ENCODE peak calls at places on chromosomes 12 and 14, in four cellular contexts. One of them, this sample, is unnamed.
A peak's percentile ranks its signal among the peaks of the same experiment; 100 is the strongest.

GRCh38 chr12:117063162-117063911 is 35.9 kb downstream of the TESC start:
- DNase-seq in K562: no peak
- DNase-seq in HepG2: no peak
- DNase-seq in H1: no peak
- DNase-seq in this sample: no peak

GRCh38 chr14:51176819-51177218 is 63.2 kb upstream of the TMX1 start:
- DNase-seq in H1: no peak
- DNase-seq in HepG2: no peak
- DNase-seq in K562: no peak
- DNase-seq in this sample: no peak

GRCh38 chr12:12070674-12071661 is at the start of gene BCL2L14:
- DNase-seq in K562: no peak
- DNase-seq in H1: no peak
- DNase-seq in HepG2: peak; percentile 59
- DNase-seq in this sample: no peak

GRCh38 chr14:73241481-73242165 is 4.3 kb downstream of the PAPLN start:
- DNase-seq in HepG2: no peak
- DNase-seq in H1: peak; percentile 51
- DNase-seq in K562: no peak
- DNase-seq in this sample: no peak

GRCh38 chr12:40907115-40907521 is 214.9 kb downstream of the CNTN1 start:
- DNase-seq in HepG2: no peak
- DNase-seq in K562: no peak
- DNase-seq in H1: no peak
- DNase-seq in this sample: no peak

GRCh38 chr12:33977887-33978286 is 44.4 kb upstream of the ALG10 start:
- DNase-seq in H1: no peak
- DNase-seq in K562: no peak
- DNase-seq in HepG2: no peak
- DNase-seq in this sample: no peak

GRCh38 chr12:30169839-30170591 is 386.3 kb upstream of the TMTC1 start:
- DNase-seq in H1: peak; percentile 62
- DNase-seq in K562: no peak
- DNase-seq in HepG2: no peak
- DNase-seq in this sample: peak; percentile 62

GRCh38 chr14:68146812-68147211 is 327.2 kb downstream of the RAD51B start:
- DNase-seq in H1: no peak
- DNase-seq in HepG2: no peak
- DNase-seq in K562: no peak
- DNase-seq in this sample: no peak

GRCh38 chr12:84502907-84503787 is 409.5 kb downstream of the SLC6A15 start:
- DNase-seq in H1: peak; percentile 69
- DNase-seq in K562: peak; percentile 9
- DNase-seq in HepG2: peak; percentile 16
- DNase-seq in this sample: peak; percentile 71

GRCh38 chr12:90855534-90855933 is 99.4 kb downstream of the CCER1 start:
- DNase-seq in H1: no peak
- DNase-seq in K562: no peak
- DNase-seq in HepG2: no peak
- DNase-seq in this sample: no peak

GRCh38 chr12:94147991-94148840 is at the start of gene PLXNC1:
- DNase-seq in H1: peak; percentile 78
- DNase-seq in K562: no peak
- DNase-seq in HepG2: no peak
- DNase-seq in this sample: peak; percentile 60

GRCh38 chr14:42200951-42201350 is 594.3 kb downstream of the LRFN5 start:
- DNase-seq in HepG2: no peak
- DNase-seq in H1: no peak
- DNase-seq in K562: no peak
- DNase-seq in this sample: no peak

GRCh38 chr12:29024117-29024516 is 125.0 kb upstream of the FAR2 start:
- DNase-seq in HepG2: no peak
- DNase-seq in H1: no peak
- DNase-seq in K562: no peak
- DNase-seq in this sample: no peak

GRCh38 chr12:118680361-118680963 is 300.9 kb upstream of the SRRM4 start:
- DNase-seq in H1: peak; percentile 44
- DNase-seq in K562: no peak
- DNase-seq in HepG2: no peak
- DNase-seq in this sample: peak; percentile 13

GRCh38 chr14:90383126-90383730 is 13.6 kb upstream of the CALM1 start:
- DNase-seq in K562: peak; percentile 96
- DNase-seq in H1: peak; percentile 95
- DNase-seq in HepG2: peak; percentile 98
- DNase-seq in this sample: peak; percentile 99

GRCh38 chr14:71855399-71856036 is 76.7 kb upstream of the RGS6 start:
- DNase-seq in HepG2: peak; percentile 49
- DNase-seq in K562: peak; percentile 50
- DNase-seq in H1: peak; percentile 92
- DNase-seq in this sample: peak; percentile 87

GRCh38 chr14:91575469-91576208 is 65.5 kb upstream of the PPP4R3A start:
- DNase-seq in HepG2: no peak
- DNase-seq in H1: no peak
- DNase-seq in K562: no peak
- DNase-seq in this sample: no peak

GRCh38 chr12:89353188-89353822 is 1.0 kb upstream of the DUSP6 start:
- DNase-seq in H1: peak; percentile 89
- DNase-seq in K562: no peak
- DNase-seq in HepG2: peak; percentile 89
- DNase-seq in this sample: peak; percentile 82

GRCh38 chr12:116455540-116456306 is 103.5 kb upstream of the MAP1LC3B2 start:
- DNase-seq in H1: no peak
- DNase-seq in K562: peak; percentile 61
- DNase-seq in HepG2: no peak
- DNase-seq in this sample: no peak

GRCh38 chr12:27428466-27428865 is 18.1 kb upstream of the SMCO2 start:
- DNase-seq in HepG2: no peak
- DNase-seq in H1: no peak
- DNase-seq in K562: no peak
- DNase-seq in this sample: no peak

GRCh38 chr12:27221625-27222387 is 22.3 kb upstream of the STK38L start:
- DNase-seq in H1: no peak
- DNase-seq in HepG2: no peak
- DNase-seq in K562: no peak
- DNase-seq in this sample: no peak

GRCh38 chr12:93712204-93712603 is 35.0 kb downstream of the CRADD start:
- DNase-seq in H1: no peak
- DNase-seq in HepG2: no peak
- DNase-seq in K562: no peak
- DNase-seq in this sample: no peak

GRCh38 chr12:104454997-104455396 is 1.8 kb upstream of the CHST11 start:
- DNase-seq in K562: no peak
- DNase-seq in H1: no peak
- DNase-seq in HepG2: no peak
- DNase-seq in this sample: no peak

GRCh38 chr14:90336985-90337384 is 5.2 kb upstream of the NRDE2 start:
- DNase-seq in H1: no peak
- DNase-seq in K562: no peak
- DNase-seq in HepG2: no peak
- DNase-seq in this sample: no peak

GRCh38 chr14:51395361-51395849 is 155.4 kb downstream of the TMX1 start:
- DNase-seq in H1: peak; percentile 54
- DNase-seq in K562: no peak
- DNase-seq in HepG2: no peak
- DNase-seq in this sample: peak; percentile 12

GRCh38 chr12:84046869-84047268 is 865.7 kb downstream of the SLC6A15 start:
- DNase-seq in K562: no peak
- DNase-seq in HepG2: no peak
- DNase-seq in H1: no peak
- DNase-seq in this sample: no peak

GRCh38 chr12:120847392-120848157 is 56.6 kb downstream of the SPPL3 start:
- DNase-seq in H1: no peak
- DNase-seq in K562: no peak
- DNase-seq in HepG2: no peak
- DNase-seq in this sample: no peak

GRCh38 chr14:77052281-77053044 is 24.0 kb upstream of the IRF2BPL start:
- DNase-seq in HepG2: no peak
- DNase-seq in K562: no peak
- DNase-seq in H1: no peak
- DNase-seq in this sample: no peak

GRCh38 chr12:41910578-41911331 is 233.9 kb downstream of the GXYLT1 start:
- DNase-seq in H1: no peak
- DNase-seq in K562: no peak
- DNase-seq in HepG2: no peak
- DNase-seq in this sample: no peak

GRCh38 chr14:64266206-64266605 is 28.0 kb downstream of the ESR2 start:
- DNase-seq in H1: no peak
- DNase-seq in K562: no peak
- DNase-seq in HepG2: no peak
- DNase-seq in this sample: no peak

GRCh38 chr12:79402626-79403025 is 288.1 kb downstream of the PAWR start:
- DNase-seq in H1: no peak
- DNase-seq in HepG2: no peak
- DNase-seq in K562: no peak
- DNase-seq in this sample: no peak
- TF ChIP-seq CREB1 in H1: no peak
- TF ChIP-seq CREB1 in HepG2: no peak
- TF ChIP-seq CREB1 in K562: no peak
- TF ChIP-seq CREB1 in this sample: no peak

GRCh38 chr14:95163132-95163531 is 5.8 kb upstream of the DICER1 start:
- DNase-seq in H1: no peak
- DNase-seq in K562: no peak
- DNase-seq in HepG2: no peak
- DNase-seq in this sample: no peak
- TF ChIP-seq MAX in H1: no peak
- TF ChIP-seq MAX in K562: no peak
- TF ChIP-seq MAX in HepG2: no peak
- TF ChIP-seq MAX in this sample: no peak

GRCh38 chr14:103149351-103149750 is 26.1 kb downstream of the TNFAIP2 start:
- DNase-seq in H1: no peak
- DNase-seq in HepG2: no peak
- DNase-seq in K562: no peak
- DNase-seq in this sample: no peak
- TF ChIP-seq CREB1 in H1: no peak
- TF ChIP-seq CREB1 in HepG2: no peak
- TF ChIP-seq CREB1 in K562: no peak
- TF ChIP-seq CREB1 in this sample: no peak

GRCh38 chr14:104091061-104091926 is 5.8 kb downstream of the ASPG start:
- DNase-seq in K562: no peak
- DNase-seq in H1: peak; percentile 48
- DNase-seq in HepG2: no peak
- DNase-seq in this sample: peak; percentile 16
- TF ChIP-seq MAX in K562: no peak
- TF ChIP-seq MAX in H1: no peak
- TF ChIP-seq MAX in HepG2: no peak
- TF ChIP-seq MAX in this sample: no peak